ENCODE peak calls at places on chromosomes 6 and 20, in ten cellular contexts. M is pancreas; T is CD8-positive, alpha-beta memory T cell; P is GM12878; C is heart left ventricle; S is heart right ventricle; Z is colonic mucosa; G is ovary; K is gastrocnemius medialis; L is H9. R is an unnamed sample. For H3K27me3 and H3K4me1, the result is how much of the 10 kb centered on the place peaks cover.

GRCh38 chr6:17179246-17180073 is 77.6 kb downstream of the STMND1 start:
- DNase-seq in T (no peak), P (no peak), K (no peak), C (no peak), G (no peak), Z (no peak), M (no peak), S (no peak), L (no peak), R (no peak)

GRCh38 chr6:75935473-75935793 is 137.0 kb downstream of the IMPG1 start:
- DNase-seq in T (no peak), P (no peak), S (no peak), C (no peak), M (no peak), L (peak), K (no peak), G (no peak), Z (no peak), R (no peak)

GRCh38 chr6:107264357-107264831 is 149.1 kb upstream of the BEND3 start:
- DNase-seq in T (no peak), K (no peak), L (no peak), S (no peak), C (no peak), Z (no peak), M (no peak), P (no peak), G (no peak), R (no peak)

GRCh38 chr20:13029687-13030510 is 21.1 kb downstream of the SPTLC3 start:
- DNase-seq in T (no peak), Z (peak), P (no peak), M (no peak), C (no peak), L (peak), G (no peak), K (no peak), S (no peak), R (no peak)

GRCh38 chr6:152426276-152426675 is 210.9 kb downstream of the SYNE1 start:
- DNase-seq in T (no peak), M (no peak), S (no peak), L (no peak), Z (no peak), K (no peak), G (no peak), P (no peak), C (no peak), R (no peak)

GRCh38 chr6:166435574-166435973 is 52.8 kb upstream of the MPC1 start:
- DNase-seq in T (peak), K (peak), C (peak), L (peak), P (no peak), G (no peak), S (peak), Z (no peak), M (no peak), R (no peak)

GRCh38 chr6:30689022-30689865 is 1.5 kb downstream of the NRM start:
- DNase-seq in K (no peak), C (no peak), S (no peak), L (no peak), G (peak), P (no peak), M (peak), Z (no peak), T (no peak), R (no peak)

GRCh38 chr20:45944151-45944964 is 9.9 kb downstream of the PCIF1 start:
- DNase-seq in C (no peak), P (no peak), L (no peak), G (no peak), T (no peak), Z (no peak), M (no peak), K (no peak), S (no peak), R (no peak)

GRCh38 chr20:10201321-10201870 is 17.2 kb upstream of the SNAP25 start:
- DNase-seq in P (no peak), Z (no peak), G (no peak), S (no peak), T (no peak), C (no peak), M (no peak), K (no peak), L (no peak), R (no peak)

GRCh38 chr6:87747646-87748045 is 45.6 kb upstream of the AKIRIN2 start:
- DNase-seq in G (no peak), Z (no peak), M (no peak), C (no peak), P (no peak), K (no peak), T (no peak), S (no peak), L (no peak), R (no peak)

GRCh38 chr20:47452736-47453161 is 48.9 kb upstream of the NCOA3 start:
- DNase-seq in G (no peak), Z (no peak), K (no peak), P (no peak), S (no peak), M (no peak), C (no peak), T (no peak), L (no peak), R (no peak)
- H3K27ac ChIP-seq in G (no peak), Z (no peak), K (no peak), P (peak), S (no peak), M (no peak), C (no peak), T (no peak), L (no peak), R (no peak)

GRCh38 chr6:130971504-130971903 is 91.5 kb downstream of the EPB41L2 start:
- DNase-seq in M (no peak), G (no peak), S (no peak), K (no peak), L (no peak), C (no peak), T (no peak), Z (no peak), P (no peak), R (no peak)
- H3K27me3 ChIP-seq in M (under half), G (under half), S (under half), K (under half), L (under half), C (under half), T (under half), Z (under half), P (under half), R (under half)

DNA sequence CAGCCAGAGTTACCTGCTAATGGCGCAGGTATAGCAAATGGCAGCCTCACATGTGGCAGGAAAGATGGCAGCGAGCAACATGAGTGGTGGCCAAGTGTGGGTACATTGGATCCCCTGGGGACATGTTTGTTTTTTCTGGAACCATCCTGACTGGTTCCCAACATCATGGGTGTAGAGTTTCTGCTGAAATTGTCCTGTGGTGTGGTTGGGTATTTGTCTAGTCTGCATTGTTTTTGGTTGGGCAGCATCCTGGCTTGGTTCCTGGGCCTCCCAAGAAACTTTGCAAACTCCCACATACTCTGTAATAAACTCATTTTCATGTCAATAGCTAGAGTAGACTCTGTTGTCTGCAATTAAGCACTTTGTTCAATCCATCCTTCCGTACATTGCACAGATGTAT is 282.6 kb downstream of the CDC5L start:
- DNase-seq in Z (no peak), M (no peak), S (no peak), T (no peak), C (no peak), K (no peak), G (no peak), P (no peak), L (no peak), R (no peak)
- H3K4me1 ChIP-seq in Z (under half), M (under half), S (under half), T (under half), C (under half), K (under half), G (under half), P (under half), L (under half), R (under half)

GRCh38 chr20:43916875-43917371 is 2.3 kb downstream of the TOX2 start:
- DNase-seq in C (no peak), L (no peak), M (no peak), Z (no peak), T (no peak), P (peak), K (no peak), G (no peak), S (no peak), R (no peak)
- H3K27ac ChIP-seq in C (no peak), L (no peak), M (no peak), Z (no peak), T (no peak), P (no peak), K (no peak), G (no peak), S (no peak), R (no peak)

DNA sequence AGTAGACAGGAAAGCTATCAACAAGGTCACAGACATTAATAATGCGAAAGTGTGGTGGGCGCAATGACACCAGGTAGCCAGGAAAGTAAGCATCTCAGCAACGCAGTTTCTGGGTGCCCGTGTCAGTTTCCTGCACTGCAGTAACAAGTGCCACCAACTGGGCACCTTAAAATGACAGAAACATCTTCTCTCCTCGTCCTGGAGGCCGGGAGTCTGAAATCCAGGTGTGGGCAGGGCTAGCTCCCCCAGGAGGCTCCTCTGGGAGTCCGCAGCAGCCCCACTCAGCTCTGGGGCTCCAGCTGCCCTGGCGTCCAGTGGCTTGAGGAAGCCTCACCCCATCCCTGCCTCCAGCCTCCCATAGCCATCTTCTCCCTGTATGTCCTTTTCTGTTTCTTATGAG is 387.2 kb downstream of the TAF4 start:
- DNase-seq in C (no peak), T (no peak), S (no peak), Z (no peak), P (no peak), K (no peak), M (no peak), G (no peak), L (no peak), R (no peak)
- H3K27me3 ChIP-seq in C (under half), T (under half), S (under half), Z (under half), P (under half), K (under half), M (under half), G (under half), L (under half), R (under half)

GRCh38 chr6:25052181-25052580 is 116.4 kb upstream of the RIPOR2 start:
- DNase-seq in T (no peak), L (no peak), K (no peak), C (no peak), P (no peak), G (no peak), Z (no peak), M (no peak), S (no peak), R (no peak)

GRCh38 chr6:25053875-25054371 is 118.2 kb upstream of the RIPOR2 start:
- DNase-seq in S (no peak), T (no peak), G (no peak), K (no peak), Z (no peak), L (no peak), P (no peak), M (no peak), C (no peak), R (no peak)

GRCh38 chr6:25050356-25050755 is 114.6 kb upstream of the RIPOR2 start:
- DNase-seq in K (no peak), S (no peak), C (no peak), M (no peak), P (no peak), L (no peak), G (no peak), T (peak), Z (no peak), R (no peak)

GRCh38 chr6:25054469-25054868 is 118.7 kb upstream of the RIPOR2 start:
- DNase-seq in K (no peak), P (no peak), Z (no peak), L (no peak), G (no peak), T (no peak), C (no peak), M (no peak), S (no peak), R (no peak)

DNA sequence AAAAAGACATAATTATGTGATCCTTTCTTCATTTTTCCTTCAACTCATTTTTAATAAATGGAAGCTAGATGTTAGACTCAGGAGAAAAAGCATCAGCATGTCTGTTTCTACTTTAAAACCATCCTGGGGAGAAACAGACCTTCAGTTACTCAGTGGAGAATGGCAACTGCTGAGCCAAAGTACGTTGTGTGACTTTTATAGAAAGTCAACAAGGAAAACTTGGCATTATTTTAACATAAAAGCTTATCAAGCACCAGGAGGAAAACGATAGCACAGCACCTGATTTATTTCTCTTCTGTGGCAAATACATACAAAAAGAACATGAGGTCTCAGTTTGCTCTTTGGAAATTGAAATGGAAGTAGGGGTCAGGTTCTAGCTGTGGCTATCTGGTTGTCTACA is 115.3 kb upstream of the RIPOR2 start:
- DNase-seq in T (no peak), S (no peak), G (no peak), L (no peak), M (no peak), P (no peak), C (no peak), K (no peak), Z (no peak), R (no peak)
- H3K4me1 ChIP-seq in T (under half), S (under half), G (under half), L (under half), M (under half), P (under half), C (under half), K (under half), Z (under half), R (under half)

R was measured in naive thymus-derived CD4-positive, alpha-beta T cell.